ENCODE peak calls at places on chromosomes 4 and X, in five cellular contexts. M, C, B, N and Q are unnamed samples.
A peak's percentile ranks its signal among the peaks of the same experiment; 100 is the strongest.

GRCh38 chr4:90159193-90159592 is 32.0 kb downstream of the CCSER1 start:
- DNase-seq in B (no peak), N (peak; percentile 81), C (no peak), M (peak; percentile 9), Q (no peak)

GRCh38 chr4:78186597-78187543 is 129.7 kb downstream of the FRAS1 start:
- DNase-seq in N (no peak), C (no peak), B (no peak), M (no peak), Q (no peak)

GRCh38 chr4:84451546-84451945 is 47.5 kb downstream of the NKX6-1 start:
- DNase-seq in B (no peak), M (no peak), C (peak; percentile 43), N (peak; percentile 44), Q (peak; percentile 2)

GRCh38 chrX:54178100-54178940 is 4.7 kb downstream of the FAM120C start:
- DNase-seq in C (peak; percentile 80), B (no peak), N (peak; percentile 79), M (peak; percentile 80), Q (peak; percentile 69)

GRCh38 chrX:56812515-56813105 is 83.6 kb downstream of the NBDY start:
- DNase-seq in M (no peak), C (peak; percentile 32), N (no peak), B (no peak), Q (peak; percentile 62)

GRCh38 chrX:110425222-110425621 is 66.6 kb downstream of the RTL9 start:
- DNase-seq in C (no peak), M (no peak), B (no peak), N (no peak), Q (no peak)

GRCh38 chr4:185656467-185656890 is 121.2 kb upstream of the PDLIM3 start:
- DNase-seq in B (no peak), C (peak; percentile 82), M (peak; percentile 63), N (peak; percentile 4), Q (peak; percentile 34)

GRCh38 chr4:103075894-103076776 is at the start of gene SLC9B2:
- DNase-seq in B (no peak), M (peak; percentile 74), C (peak; percentile 65), N (peak; percentile 50), Q (peak; percentile 73)

GRCh38 chr4:21893136-21893535 is 55.4 kb downstream of the KCNIP4 start:
- DNase-seq in C (peak; percentile 25), B (no peak), N (no peak), M (no peak), Q (peak; percentile 52)

GRCh38 chrX:20267924-20268701 is 1.4 kb upstream of the RPS6KA3 start:
- DNase-seq in B (no peak), M (peak; percentile 31), N (no peak), C (peak; percentile 55), Q (peak; percentile 57)

GRCh38 chrX:154436597-154437397 is at the start of gene GDI1:
- DNase-seq in B (no peak), C (no peak), M (peak; percentile 55), N (peak; percentile 33), Q (peak; percentile 54)

GRCh38 chr4:184097815-184098214 is 119.9 kb downstream of the ENPP6 start:
- DNase-seq in C (no peak), N (no peak), B (no peak), M (no peak), Q (no peak)
- TF ChIP-seq CTCF in C (no peak), N (no peak), B (no peak), M (no peak), Q (no peak)

GRCh38 chr4:4851081-4851480 is 8.4 kb upstream of the MSX1 start:
- DNase-seq in B (no peak), N (no peak), M (no peak), C (no peak), Q (no peak)

GRCh38 chr4:4853371-4853823 is 6.1 kb upstream of the MSX1 start:
- DNase-seq in C (no peak), B (no peak), N (no peak), M (no peak), Q (no peak)

GRCh38 chr4:4851906-4852305 is 7.6 kb upstream of the MSX1 start:
- DNase-seq in M (no peak), B (no peak), C (no peak), N (no peak), Q (no peak)

GRCh38 chr4:4853921-4854648 is 5.4 kb upstream of the MSX1 start:
- DNase-seq in M (no peak), C (no peak), B (no peak), N (no peak), Q (no peak)

GRCh38 chr4:4852591-4853362 is 6.7 kb upstream of the MSX1 start:
- DNase-seq in C (peak; percentile 70), M (peak; percentile 75), N (no peak), B (no peak), Q (peak; percentile 53)
- TF ChIP-seq CTCF in C (peak; percentile 52), M (peak; percentile 22), N (no peak), B (peak; percentile 31), Q (peak; percentile 18)

GRCh38 chr4:98150092-98150761 is 7.0 kb upstream of the STPG2 start:
- DNase-seq in M (peak; percentile 5), C (peak; percentile 42), B (no peak), N (peak; percentile 18), Q (peak; percentile 20)
- TF ChIP-seq CTCF in M (no peak), C (peak; percentile 18), B (peak; percentile 24), N (peak; percentile 50), Q (no peak)

DNA sequence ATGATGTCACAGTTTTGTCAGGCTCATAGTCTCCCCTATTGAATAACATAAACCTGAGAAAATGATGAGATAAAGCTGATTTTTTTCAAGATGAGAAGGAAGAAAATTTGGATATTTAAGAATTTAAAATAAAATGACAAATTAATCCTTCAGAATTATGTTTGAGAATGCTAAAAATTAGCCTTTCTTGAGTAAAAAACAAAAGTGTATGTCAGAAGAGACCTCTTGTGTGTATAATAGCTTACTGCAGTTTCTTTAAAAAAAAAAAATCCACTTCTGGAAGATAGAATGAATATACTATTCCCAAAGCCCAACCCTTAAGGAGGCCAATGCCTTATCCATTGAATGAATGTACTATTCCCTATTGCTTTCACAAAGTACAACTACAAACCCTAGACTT is 281.7 kb downstream of the RAPGEF2 start:
- DNase-seq in B (no peak), C (peak; percentile 37), N (no peak), M (no peak), Q (no peak)
- TF ChIP-seq CTCF in B (no peak), C (peak; percentile 37), N (no peak), M (no peak), Q (peak; percentile 28)

GRCh38 chrX:74523870-74524735 is 90.3 kb downstream of the RLIM start:
- DNase-seq in B (no peak), M (no peak), C (no peak), N (no peak), Q (no peak)

GRCh38 chrX:74520896-74521295 is 93.5 kb downstream of the RLIM start:
- DNase-seq in M (no peak), C (no peak), B (no peak), N (no peak), Q (no peak)

GRCh38 chrX:74521961-74522833 is 92.2 kb downstream of the RLIM start:
- DNase-seq in M (peak; percentile 67), N (no peak), C (no peak), B (no peak), Q (peak; percentile 35)

GRCh38 chrX:74525116-74525515 is 89.3 kb downstream of the RLIM start:
- DNase-seq in N (no peak), B (no peak), M (no peak), C (no peak), Q (peak; percentile 16)

GRCh38 chrX:74523224-74523623 is 91.2 kb downstream of the RLIM start:
- DNase-seq in M (no peak), C (peak; percentile 30), N (no peak), B (no peak), Q (peak; percentile 49)
- TF ChIP-seq CTCF in M (no peak), C (no peak), N (no peak), B (no peak), Q (no peak)

GRCh38 chr4:85686398-85686797 is 211.4 kb downstream of the ARHGAP24 start:
- DNase-seq in B (no peak), N (no peak), C (no peak), M (no peak), Q (no peak)
- TF ChIP-seq CTCF in B (no peak), N (peak; percentile 16), C (no peak), M (no peak), Q (no peak)

GRCh38 chr4:117134386-117134785 is 49.0 kb upstream of the TRAM1L1 start:
- DNase-seq in B (peak; percentile 93), C (peak; percentile 90), M (peak; percentile 87), N (peak; percentile 69), Q (peak; percentile 44)
- TF ChIP-seq CTCF in B (peak; percentile 80), C (peak; percentile 68), M (peak; percentile 52), N (peak; percentile 79), Q (peak; percentile 51)

DNA sequence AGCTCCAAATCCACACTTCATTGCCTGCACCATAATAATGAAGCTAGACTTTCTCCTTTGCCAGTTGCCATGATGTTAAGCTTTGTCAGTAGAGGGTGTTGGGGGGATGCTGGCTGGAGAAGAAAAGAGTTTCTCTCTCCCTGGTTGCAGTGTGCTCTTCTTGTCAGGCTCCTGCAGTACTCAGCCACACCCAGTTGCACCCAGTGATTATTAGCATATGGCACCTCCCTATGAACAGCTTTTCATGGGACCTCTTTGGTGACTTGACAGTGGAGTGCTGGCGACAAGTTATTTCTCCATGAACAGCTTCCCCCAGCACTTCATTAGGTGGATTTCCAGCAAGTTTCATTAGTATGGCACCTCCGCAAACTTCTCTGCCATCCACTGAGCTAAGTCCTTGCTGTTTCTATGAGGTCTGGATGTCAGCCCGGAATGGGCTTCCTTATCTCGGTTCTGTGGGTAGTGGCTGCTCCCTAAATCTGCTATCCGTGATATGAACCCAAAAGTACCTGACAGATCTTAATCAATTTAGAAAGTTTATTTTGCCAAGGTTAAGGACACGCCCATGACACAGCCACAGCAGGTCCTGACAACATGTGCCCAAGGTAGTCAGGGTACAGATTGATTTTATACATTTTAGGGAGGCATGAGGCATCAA is 18.8 kb upstream of the OTUD4 start:
- DNase-seq in N (no peak), M (no peak), C (no peak), B (no peak), Q (no peak)
- TF ChIP-seq CTCF in N (no peak), M (no peak), C (no peak), B (no peak), Q (no peak)